ENCODE peak calls at places on chromosomes 7 and 10, in four cellular contexts. One of them, this sample, is unnamed.
A peak's percentile ranks its signal among the peaks of the same experiment; 100 is the strongest.

GRCh38 chr7:44959433-44959951 is 19.3 kb downstream of the MYO1G start:
- DNase-seq in cerebellum: no peak
- DNase-seq in T-helper 2 cell: no peak
- DNase-seq in neural crest cell: no peak
- DNase-seq in this sample: no peak

GRCh38 chr10:80477813-80478212 is 23.7 kb downstream of the TSPAN14 start:
- DNase-seq in cerebellum: no peak
- DNase-seq in T-helper 2 cell: no peak
- DNase-seq in neural crest cell: no peak
- DNase-seq in this sample: no peak

GRCh38 chr10:34526186-34526585 is 288.9 kb downstream of the PARD3 start:
- DNase-seq in cerebellum: no peak
- DNase-seq in T-helper 2 cell: no peak
- DNase-seq in neural crest cell: no peak
- DNase-seq in this sample: no peak

GRCh38 chr7:11005202-11005601 is 31.5 kb downstream of the PHF14 start:
- DNase-seq in cerebellum: no peak
- DNase-seq in T-helper 2 cell: no peak
- DNase-seq in neural crest cell: no peak
- DNase-seq in this sample: no peak

GRCh38 chr7:139560678-139561077 is 37.2 kb downstream of the CLEC2L start:
- DNase-seq in cerebellum: no peak
- DNase-seq in T-helper 2 cell: no peak
- DNase-seq in neural crest cell: no peak
- DNase-seq in this sample: no peak

GRCh38 chr7:51209426-51209825 is 107.2 kb downstream of the COBL start:
- DNase-seq in cerebellum: no peak
- DNase-seq in T-helper 2 cell: no peak
- DNase-seq in neural crest cell: no peak
- DNase-seq in this sample: peak; percentile 35

GRCh38 chr10:126013489-126014281 is 117.3 kb downstream of the FANK1 start:
- DNase-seq in cerebellum: no peak
- DNase-seq in T-helper 2 cell: no peak
- DNase-seq in neural crest cell: no peak
- DNase-seq in this sample: no peak

GRCh38 chr7:18939771-18940576 is 177.5 kb downstream of the TWIST1 start:
- DNase-seq in cerebellum: no peak
- DNase-seq in T-helper 2 cell: no peak
- DNase-seq in neural crest cell: no peak
- DNase-seq in this sample: no peak

GRCh38 chr7:79454325-79454960 is 976 bp upstream of the MAGI2 start:
- DNase-seq in cerebellum: peak; percentile 44
- DNase-seq in T-helper 2 cell: no peak
- DNase-seq in neural crest cell: no peak
- DNase-seq in this sample: peak; percentile 54

GRCh38 chr10:82982110-82982608 is 1107.2 kb downstream of the NRG3 start:
- DNase-seq in cerebellum: no peak
- DNase-seq in T-helper 2 cell: no peak
- DNase-seq in neural crest cell: no peak
- DNase-seq in this sample: no peak

GRCh38 chr10:31770307-31770902 is 158.2 kb downstream of the ARHGAP12 start:
- DNase-seq in cerebellum: peak; percentile 49
- DNase-seq in T-helper 2 cell: no peak
- DNase-seq in neural crest cell: no peak
- DNase-seq in this sample: peak; percentile 58

GRCh38 chr7:27873981-27874957 is 134.3 kb downstream of the TAX1BP1 start:
- DNase-seq in cerebellum: peak; percentile 26
- DNase-seq in T-helper 2 cell: no peak
- DNase-seq in neural crest cell: no peak
- DNase-seq in this sample: peak; percentile 91

GRCh38 chr7:129458171-129458570 is 23.9 kb downstream of the STRIP2 start:
- DNase-seq in cerebellum: no peak
- DNase-seq in T-helper 2 cell: no peak
- DNase-seq in neural crest cell: no peak
- DNase-seq in this sample: no peak

GRCh38 chr7:21898265-21898930 is 47.3 kb downstream of the CDCA7L start:
- DNase-seq in cerebellum: no peak
- DNase-seq in T-helper 2 cell: no peak
- DNase-seq in neural crest cell: no peak
- DNase-seq in this sample: no peak

GRCh38 chr7:107725138-107725740 is 18.7 kb upstream of the CBLL1 start:
- DNase-seq in cerebellum: peak; percentile 61
- DNase-seq in T-helper 2 cell: no peak
- DNase-seq in neural crest cell: peak; percentile 15
- DNase-seq in this sample: no peak

GRCh38 chr10:132803595-132804210 is 17.8 kb upstream of the NKX6-2 start:
- DNase-seq in cerebellum: no peak
- DNase-seq in T-helper 2 cell: no peak
- DNase-seq in neural crest cell: no peak
- DNase-seq in this sample: no peak

GRCh38 chr10:106043833-106044232 is 1120.7 kb downstream of the SORCS1 start:
- DNase-seq in cerebellum: no peak
- DNase-seq in T-helper 2 cell: no peak
- DNase-seq in neural crest cell: no peak
- DNase-seq in this sample: no peak

GRCh38 chr7:157013602-157014549 is 3.4 kb upstream of the MNX1 start:
- DNase-seq in cerebellum: no peak
- DNase-seq in T-helper 2 cell: no peak
- DNase-seq in neural crest cell: no peak
- DNase-seq in this sample: no peak

GRCh38 chr7:43038229-43038628 is 74.2 kb upstream of the HECW1 start:
- DNase-seq in cerebellum: no peak
- DNase-seq in T-helper 2 cell: no peak
- DNase-seq in neural crest cell: no peak
- DNase-seq in this sample: no peak

GRCh38 chr10:63744060-63744941 is 223.1 kb downstream of the REEP3 start:
- DNase-seq in cerebellum: no peak
- DNase-seq in T-helper 2 cell: no peak
- DNase-seq in neural crest cell: no peak
- DNase-seq in this sample: no peak

GRCh38 chr7:96920064-96920463 is 85.3 kb upstream of the DLX6 start:
- DNase-seq in cerebellum: no peak
- DNase-seq in T-helper 2 cell: no peak
- DNase-seq in neural crest cell: no peak
- DNase-seq in this sample: no peak

GRCh38 chr7:30452278-30452930 is 26.2 kb downstream of the NOD1 start:
- DNase-seq in cerebellum: no peak
- DNase-seq in T-helper 2 cell: no peak
- DNase-seq in neural crest cell: no peak
- DNase-seq in this sample: no peak

GRCh38 chr7:135320277-135320676 is 86.6 kb downstream of the STRA8 start:
- DNase-seq in cerebellum: peak; percentile 20
- DNase-seq in T-helper 2 cell: no peak
- DNase-seq in neural crest cell: no peak
- DNase-seq in this sample: peak; percentile 84

GRCh38 chr7:17690030-17690429 is 250.3 kb downstream of the SNX13 start:
- DNase-seq in cerebellum: no peak
- DNase-seq in T-helper 2 cell: no peak
- DNase-seq in neural crest cell: no peak
- DNase-seq in this sample: no peak

GRCh38 chr7:34096135-34096775 is 190.9 kb downstream of the BMPER start:
- DNase-seq in cerebellum: peak; percentile 41
- DNase-seq in T-helper 2 cell: no peak
- DNase-seq in neural crest cell: no peak
- DNase-seq in this sample: peak; percentile 81

GRCh38 chr10:67818323-67818722 is 19.7 kb downstream of the DNAJC12 start:
- DNase-seq in cerebellum: no peak
- DNase-seq in T-helper 2 cell: no peak
- DNase-seq in neural crest cell: no peak
- DNase-seq in this sample: no peak

GRCh38 chr10:75493464-75493863 is 62.0 kb downstream of the LRMDA start:
- DNase-seq in cerebellum: no peak
- DNase-seq in T-helper 2 cell: no peak
- DNase-seq in neural crest cell: no peak
- DNase-seq in this sample: no peak

This sample was measured in left lobe of liver.